ENCODE peak calls at places on chromosomes 11 and 22, in five cellular contexts. T is GM13976, N is dorsolateral prefrontal cortex, C is IMR-90, B is heart left ventricle. J is an unnamed sample.
A peak's percentile ranks its signal among the peaks of the same experiment; 100 is the strongest.

GRCh38 chr11:69881467-69882269 is 62.5 kb upstream of the FGF3 start:
- DNase-seq in B (peak; percentile 22), T (no peak), N (no peak), C (no peak), J (no peak)

GRCh38 chr11:70603756-70604211 is 205.5 kb downstream of the CTTN start:
- DNase-seq in C (no peak), T (no peak), B (no peak), N (no peak), J (no peak)

GRCh38 chr11:63763506-63764200 is 4.9 kb downstream of the ZFTA start:
- DNase-seq in N (peak; percentile 17), T (no peak), C (no peak), B (peak; percentile 40), J (no peak)

GRCh38 chr11:87603887-87604286 is 566.2 kb downstream of the TMEM135 start:
- DNase-seq in T (no peak), B (no peak), N (no peak), C (no peak), J (no peak)

GRCh38 chr11:8099291-8099899 is 18.4 kb downstream of the TUB start:
- DNase-seq in T (peak; percentile 72), N (peak; percentile 71), C (peak; percentile 82), B (peak; percentile 70), J (peak; percentile 59)

GRCh38 chr11:34502949-34503348 is 10.6 kb downstream of the ELF5 start:
- DNase-seq in B (no peak), C (peak; percentile 6), N (no peak), T (no peak), J (no peak)

GRCh38 chr11:35216962-35217667 is 78.1 kb downstream of the CD44 start:
- DNase-seq in N (no peak), T (no peak), C (no peak), B (no peak), J (no peak)

GRCh38 chr22:24435861-24436351 is 8.5 kb downstream of the ADORA2A start:
- DNase-seq in N (no peak), B (peak; percentile 61), T (no peak), C (peak; percentile 39), J (no peak)

GRCh38 chr11:69058501-69059270 is 10.0 kb downstream of the TPCN2 start:
- DNase-seq in T (no peak), B (no peak), N (peak; percentile 52), C (no peak), J (no peak)

GRCh38 chr22:40009231-40009769 is 14.5 kb downstream of the FAM83F start:
- DNase-seq in T (no peak), B (no peak), N (no peak), C (peak; percentile 16), J (no peak)

GRCh38 chr11:3840289-3840869 is 380 bp downstream of the RHOG start:
- DNase-seq in C (no peak), B (no peak), N (no peak), T (peak; percentile 26), J (no peak)

GRCh38 chr11:75031771-75032549 is 43.2 kb downstream of the NEU3 start:
- DNase-seq in N (no peak), B (peak; percentile 76), T (peak; percentile 73), C (peak; percentile 78), J (peak; percentile 22)

GRCh38 chr11:64718084-64718779 is 4.8 kb downstream of the NRXN2 start:
- DNase-seq in B (no peak), C (no peak), T (no peak), N (peak; percentile 60), J (no peak)

GRCh38 chr22:25700996-25701815 is 40.8 kb upstream of the MYO18B start:
- DNase-seq in B (peak; percentile 54), T (no peak), N (no peak), C (peak; percentile 22), J (peak; percentile 57)

GRCh38 chr11:111335596-111335995 is 37.2 kb downstream of the POU2AF3 start:
- DNase-seq in T (no peak), C (no peak), B (no peak), N (no peak), J (peak; percentile 14)

GRCh38 chr22:19086944-19087343 is 35.3 kb downstream of the DGCR2 start:
- DNase-seq in T (no peak), B (no peak), C (peak; percentile 69), N (no peak), J (no peak)

GRCh38 chr11:35304393-35304790 is 115.0 kb downstream of the SLC1A2 start:
- DNase-seq in C (peak; percentile 88), N (no peak), T (peak; percentile 30), B (no peak), J (peak; percentile 49)

DNA sequence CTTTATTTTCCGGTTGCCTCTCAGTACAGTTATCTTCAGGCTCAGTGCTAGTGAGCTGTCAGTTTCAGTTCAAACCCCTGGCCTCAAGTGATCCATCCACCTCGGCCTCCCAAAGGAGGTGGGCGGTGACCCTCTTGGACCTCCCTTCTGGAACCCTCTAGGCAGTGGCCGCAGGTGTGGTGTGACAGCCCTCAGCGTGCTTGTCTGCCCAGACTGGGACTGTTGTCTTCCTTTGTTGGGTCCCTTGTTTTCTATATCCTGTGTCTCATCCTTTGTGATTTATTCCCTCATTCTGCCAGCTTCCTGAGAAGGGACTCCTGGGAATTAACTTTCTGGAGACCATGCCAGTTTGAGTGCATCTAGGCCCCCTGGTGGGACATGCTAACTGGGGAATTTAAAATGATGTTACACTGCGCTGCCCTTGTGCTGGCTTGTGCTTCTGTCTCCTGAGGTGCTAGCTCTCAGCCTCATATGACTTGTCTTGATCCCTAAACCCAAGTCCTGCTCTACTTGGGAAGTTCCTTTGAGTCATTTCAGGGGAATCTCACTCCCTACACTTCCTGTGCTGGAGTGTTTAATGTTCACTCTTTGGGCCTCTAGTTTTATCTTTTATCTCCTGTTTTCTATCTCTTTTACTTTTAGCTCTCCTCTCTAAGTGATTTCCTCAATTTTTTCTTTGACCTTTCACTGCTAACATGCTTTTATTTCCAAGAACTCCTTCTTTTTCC is 19.4 kb downstream of the MED15 start:
- DNase-seq in C (peak; percentile 91), T (no peak), B (no peak), N (no peak), J (no peak)
- TF ChIP-seq CTCF in C (peak; percentile 41), T (no peak), B (no peak), N (no peak), J (peak; percentile 2)

GRCh38 chr22:37726240-37726887 is 29.5 kb downstream of the TRIOBP start:
- DNase-seq in B (no peak), C (peak; percentile 55), T (peak; percentile 69), N (no peak), J (no peak)
- TF ChIP-seq CTCF in B (peak; percentile 11), C (peak; percentile 39), T (no peak), N (no peak), J (peak; percentile 26)

GRCh38 chr11:131867457-131868257 is 497.2 kb downstream of the NTM start:
- DNase-seq in T (peak; percentile 76), N (peak; percentile 82), B (peak; percentile 64), C (peak; percentile 89), J (peak; percentile 76)
- TF ChIP-seq CTCF in T (peak; percentile 68), N (peak; percentile 85), B (peak; percentile 68), C (peak; percentile 97), J (peak; percentile 96)

DNA sequence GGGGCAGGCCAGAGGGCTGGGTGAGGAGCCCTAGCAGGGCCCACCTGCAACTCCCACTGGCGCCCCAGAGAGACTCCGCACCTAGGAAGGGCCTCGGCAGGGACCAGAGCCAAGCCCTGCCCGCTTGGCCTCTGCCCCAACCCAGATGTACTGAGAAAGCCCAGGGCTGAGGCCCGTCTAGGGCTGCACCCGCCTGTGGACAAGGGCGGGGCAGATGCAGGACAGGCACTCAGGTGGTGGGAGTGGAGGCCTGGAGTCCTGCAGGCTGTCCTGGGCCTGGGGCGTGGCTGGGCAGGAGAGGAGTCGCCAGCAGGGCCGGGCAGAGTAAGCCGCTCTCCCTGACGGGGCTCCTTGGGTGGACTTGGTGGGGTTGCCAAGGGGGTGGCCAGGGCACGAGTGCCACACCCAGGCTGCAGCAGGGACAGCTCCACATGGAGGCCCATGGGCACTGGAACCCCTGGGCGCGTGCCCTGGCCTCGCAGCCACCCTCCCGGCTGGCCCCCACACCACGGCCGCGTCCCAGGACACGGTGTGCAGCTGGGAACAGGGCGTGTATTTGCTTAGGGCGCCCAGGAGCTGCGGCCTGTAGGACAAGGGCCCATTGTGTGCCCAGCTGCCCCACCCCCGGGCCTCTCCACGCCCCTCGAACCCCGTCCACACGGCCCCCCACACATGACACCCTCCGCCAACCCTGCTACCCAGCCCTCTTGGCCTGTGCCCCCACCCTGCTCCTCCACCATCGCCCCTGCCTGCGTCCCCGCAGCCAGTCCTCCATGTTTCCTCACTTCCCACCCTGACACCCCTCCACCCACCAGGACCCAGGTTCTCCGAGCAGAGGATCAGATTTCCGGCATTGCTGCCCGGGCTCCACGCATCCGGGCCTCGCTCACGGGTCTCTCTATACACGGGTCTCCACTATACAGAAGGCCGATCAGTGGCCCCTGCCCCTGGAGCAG is 11.3 kb upstream of the PIM3 start:
- DNase-seq in N (no peak), C (no peak), T (no peak), B (no peak), J (no peak)
- TF ChIP-seq CTCF in N (no peak), C (no peak), T (no peak), B (no peak), J (no peak)

GRCh38 chr22:22103078-22103593 is 120.5 kb upstream of the TOP3B start:
- DNase-seq in N (no peak), B (no peak), C (no peak), T (no peak), J (no peak)
- TF ChIP-seq CTCF in N (no peak), B (peak; percentile 17), C (peak; percentile 23), T (peak; percentile 9), J (peak; percentile 27)

GRCh38 chr11:1203505-1204271 is 19.2 kb upstream of the MUC5B start:
- DNase-seq in N (no peak), B (no peak), C (no peak), T (peak; percentile 17), J (no peak)
- TF ChIP-seq CTCF in N (no peak), B (no peak), C (no peak), T (no peak), J (no peak)

DNA sequence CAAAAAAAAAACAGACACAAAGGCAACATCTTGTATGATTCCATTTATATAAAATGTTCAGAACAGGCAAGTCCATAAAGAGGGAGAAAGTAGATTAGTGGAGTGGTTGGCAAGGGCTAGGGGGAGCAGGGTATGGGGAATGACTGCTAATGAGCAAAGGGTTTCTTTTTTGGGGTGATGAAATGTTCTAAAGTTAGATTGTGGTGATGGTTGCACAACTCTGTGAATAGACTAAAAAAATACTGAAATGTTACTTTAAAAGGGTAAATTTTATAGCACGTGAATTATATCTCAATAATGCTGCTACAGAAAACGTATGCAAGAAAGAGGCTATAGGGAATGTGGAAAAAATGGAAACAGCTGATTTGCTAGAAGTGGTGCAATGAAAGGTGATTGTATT is 155.1 kb downstream of the TENM4 start:
- DNase-seq in C (no peak), N (no peak), B (no peak), T (no peak), J (no peak)
- TF ChIP-seq CTCF in C (no peak), N (no peak), B (no peak), T (no peak), J (no peak)

DNA sequence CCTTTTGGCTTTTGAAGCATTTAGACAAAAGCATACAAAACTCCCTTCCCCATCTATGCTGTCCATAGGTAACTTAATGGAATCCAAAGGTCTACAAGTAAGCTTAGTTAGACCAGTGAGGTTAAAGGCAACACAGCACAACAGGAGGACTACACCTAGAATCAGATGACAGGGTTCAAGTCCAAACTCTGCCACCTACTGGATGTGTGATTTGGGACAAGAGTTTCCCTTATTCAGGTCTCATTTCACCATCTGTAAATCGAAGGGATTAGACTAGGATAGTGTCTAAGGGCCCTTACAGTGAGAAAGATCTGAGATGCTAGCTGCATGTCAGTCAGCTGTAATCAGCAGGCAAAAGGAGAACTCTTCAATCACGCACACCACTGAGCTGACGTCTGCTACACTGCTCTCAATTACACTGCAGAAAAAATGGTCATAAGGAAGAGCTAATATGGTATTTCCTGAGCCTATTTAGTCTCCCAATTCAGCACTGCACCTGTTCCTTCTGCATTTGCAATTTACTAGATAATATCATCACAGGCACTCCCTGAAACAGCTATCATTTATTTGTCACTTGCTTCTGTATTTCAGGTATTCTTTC is 82.2 kb downstream of the SERGEF start:
- DNase-seq in C (no peak), T (no peak), N (no peak), B (no peak), J (no peak)
- TF ChIP-seq CTCF in C (no peak), T (no peak), N (no peak), B (no peak), J (no peak)

J was measured in AG09319.